ENCODE peak calls at places on chromosome 9, in ten cellular contexts. One of them, this sample, is unnamed.
A peak's percentile ranks its signal among the peaks of the same experiment; 100 is the strongest.

GRCh38 chr9:112699230-112699629 is 18.7 kb downstream of the INIP start:
- DNase-seq in right atrium auricular region: no peak
- DNase-seq in A673: no peak
- DNase-seq in A549: no peak
- DNase-seq in heart right ventricle: no peak
- DNase-seq in esophagus squamous epithelium: no peak
- DNase-seq in fibroblast of the aortic adventitia: no peak
- DNase-seq in foreskin fibroblast: no peak
- DNase-seq in GM06990: peak; percentile 31
- DNase-seq in psoas muscle: no peak
- DNase-seq in this sample: no peak

GRCh38 chr9:36401179-36401740 is 1.2 kb upstream of the RNF38 start:
- DNase-seq in right atrium auricular region: no peak
- DNase-seq in A673: no peak
- DNase-seq in A549: no peak
- DNase-seq in heart right ventricle: no peak
- DNase-seq in esophagus squamous epithelium: no peak
- DNase-seq in fibroblast of the aortic adventitia: peak; percentile 62
- DNase-seq in foreskin fibroblast: peak; percentile 94
- DNase-seq in GM06990: no peak
- DNase-seq in psoas muscle: no peak
- DNase-seq in this sample: peak; percentile 75

GRCh38 chr9:86503926-86504325 is 149.7 kb upstream of the TUT7 start:
- DNase-seq in right atrium auricular region: no peak
- DNase-seq in A673: no peak
- DNase-seq in A549: no peak
- DNase-seq in heart right ventricle: no peak
- DNase-seq in esophagus squamous epithelium: no peak
- DNase-seq in fibroblast of the aortic adventitia: no peak
- DNase-seq in foreskin fibroblast: no peak
- DNase-seq in GM06990: no peak
- DNase-seq in psoas muscle: no peak
- DNase-seq in this sample: no peak

GRCh38 chr9:87379300-87379699 is 118.4 kb upstream of the DAPK1 start:
- DNase-seq in right atrium auricular region: no peak
- DNase-seq in A673: no peak
- DNase-seq in A549: no peak
- DNase-seq in heart right ventricle: no peak
- DNase-seq in esophagus squamous epithelium: no peak
- DNase-seq in fibroblast of the aortic adventitia: no peak
- DNase-seq in foreskin fibroblast: no peak
- DNase-seq in GM06990: no peak
- DNase-seq in psoas muscle: no peak
- DNase-seq in this sample: no peak

GRCh38 chr9:14910178-14910805 is at the start of gene FREM1:
- DNase-seq in right atrium auricular region: no peak
- DNase-seq in A673: peak; percentile 32
- DNase-seq in A549: no peak
- DNase-seq in heart right ventricle: peak; percentile 25
- DNase-seq in esophagus squamous epithelium: no peak
- DNase-seq in fibroblast of the aortic adventitia: no peak
- DNase-seq in foreskin fibroblast: peak; percentile 50
- DNase-seq in GM06990: no peak
- DNase-seq in psoas muscle: peak; percentile 41
- DNase-seq in this sample: no peak

GRCh38 chr9:34400275-34400674 is 23.6 kb upstream of the MYORG start:
- DNase-seq in right atrium auricular region: no peak
- DNase-seq in A673: no peak
- DNase-seq in A549: no peak
- DNase-seq in heart right ventricle: no peak
- DNase-seq in esophagus squamous epithelium: no peak
- DNase-seq in fibroblast of the aortic adventitia: no peak
- DNase-seq in foreskin fibroblast: no peak
- DNase-seq in GM06990: no peak
- DNase-seq in psoas muscle: no peak
- DNase-seq in this sample: no peak

GRCh38 chr9:97986466-97986865 is 3.3 kb downstream of the ANP32B start:
- DNase-seq in right atrium auricular region: no peak
- DNase-seq in A673: no peak
- DNase-seq in A549: no peak
- DNase-seq in heart right ventricle: no peak
- DNase-seq in esophagus squamous epithelium: no peak
- DNase-seq in fibroblast of the aortic adventitia: no peak
- DNase-seq in foreskin fibroblast: no peak
- DNase-seq in GM06990: no peak
- DNase-seq in psoas muscle: no peak
- DNase-seq in this sample: peak; percentile 52

GRCh38 chr9:117180896-117181456 is 233.9 kb downstream of the ASTN2 start:
- DNase-seq in right atrium auricular region: no peak
- DNase-seq in A673: peak; percentile 11
- DNase-seq in A549: no peak
- DNase-seq in heart right ventricle: no peak
- DNase-seq in esophagus squamous epithelium: no peak
- DNase-seq in fibroblast of the aortic adventitia: no peak
- DNase-seq in foreskin fibroblast: no peak
- DNase-seq in GM06990: no peak
- DNase-seq in psoas muscle: no peak
- DNase-seq in this sample: no peak

GRCh38 chr9:37971107-37971459 is 67.2 kb upstream of the SLC25A51 start:
- DNase-seq in right atrium auricular region: no peak
- DNase-seq in A673: no peak
- DNase-seq in A549: no peak
- DNase-seq in heart right ventricle: no peak
- DNase-seq in esophagus squamous epithelium: no peak
- DNase-seq in fibroblast of the aortic adventitia: no peak
- DNase-seq in foreskin fibroblast: peak; percentile 51
- DNase-seq in GM06990: no peak
- DNase-seq in psoas muscle: no peak
- DNase-seq in this sample: no peak

GRCh38 chr9:80775515-80775914 is 913.8 kb downstream of the TLE1 start:
- DNase-seq in right atrium auricular region: no peak
- DNase-seq in A673: no peak
- DNase-seq in A549: no peak
- DNase-seq in heart right ventricle: no peak
- DNase-seq in esophagus squamous epithelium: no peak
- DNase-seq in fibroblast of the aortic adventitia: no peak
- DNase-seq in foreskin fibroblast: peak; percentile 62
- DNase-seq in GM06990: no peak
- DNase-seq in psoas muscle: no peak
- DNase-seq in this sample: peak; percentile 4

GRCh38 chr9:114229236-114229635 is 73.9 kb downstream of the COL27A1 start:
- DNase-seq in right atrium auricular region: no peak
- DNase-seq in A673: no peak
- DNase-seq in A549: no peak
- DNase-seq in heart right ventricle: no peak
- DNase-seq in esophagus squamous epithelium: no peak
- DNase-seq in fibroblast of the aortic adventitia: no peak
- DNase-seq in foreskin fibroblast: no peak
- DNase-seq in GM06990: no peak
- DNase-seq in psoas muscle: no peak
- DNase-seq in this sample: no peak

GRCh38 chr9:114072181-114073140 is 5.6 kb downstream of the AMBP start:
- DNase-seq in right atrium auricular region: peak; percentile 75
- DNase-seq in A673: peak; percentile 23
- DNase-seq in A549: no peak
- DNase-seq in heart right ventricle: peak; percentile 33
- DNase-seq in esophagus squamous epithelium: no peak
- DNase-seq in fibroblast of the aortic adventitia: peak; percentile 84
- DNase-seq in foreskin fibroblast: peak; percentile 14
- DNase-seq in GM06990: no peak
- DNase-seq in psoas muscle: peak; percentile 60
- DNase-seq in this sample: peak; percentile 30

GRCh38 chr9:37953775-37954437 is 50.0 kb upstream of the SLC25A51 start:
- DNase-seq in right atrium auricular region: peak; percentile 70
- DNase-seq in A673: peak; percentile 40
- DNase-seq in A549: peak; percentile 88
- DNase-seq in heart right ventricle: peak; percentile 64
- DNase-seq in esophagus squamous epithelium: no peak
- DNase-seq in fibroblast of the aortic adventitia: peak; percentile 99
- DNase-seq in foreskin fibroblast: peak; percentile 95
- DNase-seq in GM06990: peak; percentile 83
- DNase-seq in psoas muscle: peak; percentile 51
- DNase-seq in this sample: peak; percentile 96

GRCh38 chr9:124286292-124286931 is 28.7 kb downstream of the NEK6 start:
- DNase-seq in right atrium auricular region: no peak
- DNase-seq in A673: no peak
- DNase-seq in A549: peak; percentile 73
- DNase-seq in heart right ventricle: no peak
- DNase-seq in esophagus squamous epithelium: no peak
- DNase-seq in fibroblast of the aortic adventitia: peak; percentile 84
- DNase-seq in foreskin fibroblast: peak; percentile 85
- DNase-seq in GM06990: peak; percentile 84
- DNase-seq in psoas muscle: no peak
- DNase-seq in this sample: no peak

GRCh38 chr9:119026120-119026519 is 343.1 kb downstream of the BRINP1 start:
- DNase-seq in right atrium auricular region: peak; percentile 73
- DNase-seq in A673: no peak
- DNase-seq in A549: no peak
- DNase-seq in heart right ventricle: peak; percentile 54
- DNase-seq in esophagus squamous epithelium: no peak
- DNase-seq in fibroblast of the aortic adventitia: peak; percentile 1
- DNase-seq in foreskin fibroblast: peak; percentile 26
- DNase-seq in GM06990: no peak
- DNase-seq in psoas muscle: peak; percentile 30
- DNase-seq in this sample: no peak

DNA sequence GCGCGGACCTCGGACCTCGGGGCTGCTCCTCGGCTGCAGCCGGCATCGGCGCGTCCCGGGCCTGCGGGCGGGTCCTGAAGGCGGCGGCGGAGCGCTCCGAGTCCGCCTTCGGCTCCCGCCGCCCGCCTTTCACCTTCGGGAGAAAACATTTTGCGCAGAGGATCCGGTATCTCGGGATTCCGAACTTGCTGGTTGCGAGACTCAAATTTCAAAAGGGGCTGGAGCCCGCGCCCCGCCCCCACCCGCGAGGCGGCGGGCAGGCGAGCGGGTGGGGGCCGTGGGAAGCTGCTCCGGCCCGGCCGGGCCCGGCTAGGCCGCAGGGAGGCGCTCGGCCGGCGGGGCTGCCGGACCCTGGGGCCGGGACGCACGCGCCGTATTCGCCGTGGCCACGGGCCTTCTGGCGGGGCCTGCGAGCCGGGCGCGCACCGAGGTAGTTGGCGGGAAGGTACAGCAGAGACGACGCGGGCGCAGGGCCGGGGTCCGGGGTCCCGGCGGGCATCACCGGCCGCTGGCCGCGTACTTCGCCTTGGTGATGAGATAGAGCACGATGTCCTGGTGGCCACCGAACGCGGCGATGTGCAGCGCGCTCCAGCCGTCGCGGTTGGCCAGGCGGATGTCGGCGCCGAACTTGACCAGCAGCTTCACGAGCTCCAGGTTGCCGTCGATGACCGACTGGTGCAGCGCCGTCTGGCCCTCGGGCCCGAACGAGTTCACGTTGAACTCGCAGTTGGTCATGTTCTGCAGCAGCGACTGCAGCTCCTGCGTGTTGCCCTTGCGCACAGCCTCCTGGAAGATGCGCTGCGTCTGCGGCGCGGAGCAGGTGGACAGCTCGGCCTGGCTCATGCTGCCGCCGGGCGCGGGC is 754 bp downstream of the NRARP start:
- DNase-seq in right atrium auricular region: no peak
- DNase-seq in A673: peak; percentile 66
- DNase-seq in A549: peak; percentile 85
- DNase-seq in heart right ventricle: no peak
- DNase-seq in esophagus squamous epithelium: no peak
- DNase-seq in fibroblast of the aortic adventitia: peak; percentile 25
- DNase-seq in foreskin fibroblast: peak; percentile 66
- DNase-seq in GM06990: peak; percentile 73
- DNase-seq in psoas muscle: peak; percentile 29
- DNase-seq in this sample: peak; percentile 62
- TF ChIP-seq CTCF in right atrium auricular region: no peak
- TF ChIP-seq CTCF in A673: no peak
- TF ChIP-seq CTCF in A549: peak; percentile 47
- TF ChIP-seq CTCF in heart right ventricle: peak; percentile 31
- TF ChIP-seq CTCF in esophagus squamous epithelium: peak; percentile 33
- TF ChIP-seq CTCF in fibroblast of the aortic adventitia: no peak
- TF ChIP-seq CTCF in foreskin fibroblast: no peak
- TF ChIP-seq CTCF in GM06990: no peak
- TF ChIP-seq CTCF in psoas muscle: peak; percentile 24
- TF ChIP-seq CTCF in this sample: no peak

GRCh38 chr9:130682490-130683121 is 11.0 kb upstream of the EXOSC2 start:
- DNase-seq in right atrium auricular region: peak; percentile 67
- DNase-seq in A673: peak; percentile 83
- DNase-seq in A549: peak; percentile 89
- DNase-seq in heart right ventricle: peak; percentile 74
- DNase-seq in esophagus squamous epithelium: no peak
- DNase-seq in fibroblast of the aortic adventitia: peak; percentile 74
- DNase-seq in foreskin fibroblast: peak; percentile 92
- DNase-seq in GM06990: no peak
- DNase-seq in psoas muscle: peak; percentile 82
- DNase-seq in this sample: peak; percentile 82
- H3K4me3 ChIP-seq in right atrium auricular region: peak overlapping the region; percentile 53
- H3K4me3 ChIP-seq in A673: peak overlapping the region; percentile 55
- H3K4me3 ChIP-seq in A549: peak overlapping the region; percentile 85
- H3K4me3 ChIP-seq in heart right ventricle: no peak overlapping the region
- H3K4me3 ChIP-seq in esophagus squamous epithelium: peak overlapping the region; percentile 73
- H3K4me3 ChIP-seq in fibroblast of the aortic adventitia: peak overlapping the region; percentile 29
- H3K4me3 ChIP-seq in foreskin fibroblast: peak overlapping the region; percentile 47
- H3K4me3 ChIP-seq in GM06990: peak overlapping the region; percentile 16
- H3K4me3 ChIP-seq in psoas muscle: peak overlapping the region; percentile 75
- H3K4me3 ChIP-seq in this sample: peak overlapping the region; percentile 52

GRCh38 chr9:120531683-120532300 is 48.2 kb downstream of the CDK5RAP2 start:
- DNase-seq in right atrium auricular region: no peak
- DNase-seq in A673: peak; percentile 33
- DNase-seq in A549: peak; percentile 55
- DNase-seq in heart right ventricle: no peak
- DNase-seq in esophagus squamous epithelium: no peak
- DNase-seq in fibroblast of the aortic adventitia: peak; percentile 36
- DNase-seq in foreskin fibroblast: peak; percentile 58
- DNase-seq in GM06990: no peak
- DNase-seq in psoas muscle: no peak
- DNase-seq in this sample: peak; percentile 70
- TF ChIP-seq CTCF in right atrium auricular region: peak; percentile 45
- TF ChIP-seq CTCF in A673: peak; percentile 61
- TF ChIP-seq CTCF in A549: peak; percentile 72
- TF ChIP-seq CTCF in heart right ventricle: peak; percentile 35
- TF ChIP-seq CTCF in esophagus squamous epithelium: peak; percentile 61
- TF ChIP-seq CTCF in fibroblast of the aortic adventitia: peak; percentile 46
- TF ChIP-seq CTCF in foreskin fibroblast: peak; percentile 28
- TF ChIP-seq CTCF in GM06990: peak; percentile 41
- TF ChIP-seq CTCF in psoas muscle: peak; percentile 42
- TF ChIP-seq CTCF in this sample: peak; percentile 69

DNA sequence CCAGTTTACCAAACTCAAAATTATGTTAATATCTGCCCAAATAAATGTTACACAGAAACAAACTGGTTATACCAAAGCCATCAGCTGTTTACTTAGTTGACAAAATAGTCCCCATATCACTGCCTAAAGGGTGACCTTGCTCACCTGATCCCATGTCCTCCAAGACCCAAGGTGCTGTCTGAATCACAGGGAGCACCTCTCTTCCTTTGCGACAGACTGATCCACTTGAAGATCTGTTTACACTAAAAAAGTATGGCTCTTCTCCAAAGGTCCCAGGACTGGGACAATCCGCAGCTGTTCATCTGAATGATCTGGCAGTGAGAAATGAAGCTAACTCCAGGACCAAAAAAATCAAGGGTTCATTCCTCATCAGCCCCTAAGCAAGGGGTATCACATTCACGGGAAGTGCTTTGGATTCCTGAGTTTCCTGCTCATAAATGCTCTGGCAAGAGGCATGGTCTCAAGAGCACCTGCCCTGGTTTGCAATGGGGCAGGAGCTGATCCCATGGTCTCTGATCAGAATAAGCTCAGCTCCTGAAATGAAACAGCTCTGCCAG is 5.0 kb downstream of the PRUNE2 start:
- DNase-seq in right atrium auricular region: no peak
- DNase-seq in A673: no peak
- DNase-seq in A549: no peak
- DNase-seq in heart right ventricle: no peak
- DNase-seq in esophagus squamous epithelium: no peak
- DNase-seq in fibroblast of the aortic adventitia: no peak
- DNase-seq in foreskin fibroblast: no peak
- DNase-seq in GM06990: no peak
- DNase-seq in psoas muscle: no peak
- DNase-seq in this sample: no peak
- H3K4me3 ChIP-seq in right atrium auricular region: no peak overlapping the region
- H3K4me3 ChIP-seq in A673: no peak overlapping the region
- H3K4me3 ChIP-seq in A549: no peak overlapping the region
- H3K4me3 ChIP-seq in heart right ventricle: no peak overlapping the region
- H3K4me3 ChIP-seq in esophagus squamous epithelium: peak overlapping the region; percentile 64
- H3K4me3 ChIP-seq in fibroblast of the aortic adventitia: no peak overlapping the region
- H3K4me3 ChIP-seq in foreskin fibroblast: no peak overlapping the region
- H3K4me3 ChIP-seq in GM06990: no peak overlapping the region
- H3K4me3 ChIP-seq in psoas muscle: no peak overlapping the region
- H3K4me3 ChIP-seq in this sample: no peak overlapping the region